ENCODE peak calls at places on chromosomes 4 and X, in nine cellular contexts. Z is cardiac fibroblast; C is MCF 10A; I is lower lobe of right lung; W is esophagus squamous epithelium; K is activated naive CD4-positive, alpha-beta T cell; L is AG20443; P is RPMI7951; U is choroid plexus epithelial cell. E is an unnamed sample.

GRCh38 chr4:37798616-37799015 is 27.9 kb upstream of the PGM2 start:
- DNase-seq in I (no peak), P (no peak), C (no peak), Z (no peak), U (no peak), L (no peak), K (no peak), W (no peak), E (no peak)

GRCh38 chr4:39905656-39906055 is 72.1 kb downstream of the PDS5A start:
- DNase-seq in W (no peak), C (no peak), P (no peak), I (no peak), Z (no peak), L (no peak), K (no peak), U (no peak), E (no peak)

GRCh38 chr4:155757745-155758265 is 1.0 kb upstream of the GUCY1B1 start:
- DNase-seq in L (no peak), K (no peak), P (no peak), I (no peak), Z (no peak), C (no peak), U (no peak), W (no peak), E (no peak)

GRCh38 chrX:28997716-28998115 is 410.5 kb downstream of the IL1RAPL1 start:
- DNase-seq in W (no peak), I (no peak), C (no peak), P (no peak), Z (peak; percentile 21), L (no peak), K (no peak), U (peak; percentile 15), E (no peak)

GRCh38 chr4:145541266-145541770 is 59.7 kb downstream of the SMAD1 start:
- DNase-seq in U (no peak), K (no peak), W (no peak), L (no peak), P (no peak), Z (peak; percentile 27), C (no peak), I (no peak), E (no peak)

GRCh38 chrX:126994011-126994410 is 174.5 kb downstream of the PRR32 start:
- DNase-seq in K (no peak), I (no peak), Z (no peak), P (no peak), C (no peak), U (no peak), W (no peak), L (no peak), E (no peak)

GRCh38 chr4:183291070-183291469 is 29.0 kb downstream of the CLDN22 start:
- DNase-seq in U (no peak), Z (no peak), C (no peak), W (no peak), P (no peak), K (no peak), L (no peak), I (no peak), E (no peak)

GRCh38 chr4:77100234-77100633 is 24.4 kb upstream of the CCNI start:
- DNase-seq in P (no peak), L (no peak), U (peak; percentile 21), C (no peak), Z (peak; percentile 22), W (no peak), K (no peak), I (no peak), E (no peak)

GRCh38 chr4:113080050-113080449 is 30.6 kb downstream of the ANK2 start:
- DNase-seq in Z (no peak), W (no peak), P (no peak), L (peak; percentile 14), C (peak; percentile 36), I (no peak), K (no peak), U (peak; percentile 2), E (no peak)

GRCh38 chrX:11336201-11336600 is 43.0 kb downstream of the AMELX start:
- DNase-seq in Z (no peak), I (no peak), W (no peak), K (no peak), C (no peak), P (no peak), L (no peak), U (no peak), E (no peak)

GRCh38 chr4:77634132-77634785 is 28.6 kb downstream of the CXCL13 start:
- DNase-seq in K (no peak), P (no peak), U (no peak), W (no peak), C (no peak), Z (no peak), I (no peak), L (no peak), E (no peak)

GRCh38 chr4:113776679-113777078 is 15.1 kb upstream of the CAMK2D start:
- DNase-seq in K (no peak), Z (no peak), I (no peak), C (no peak), U (no peak), P (no peak), L (no peak), W (no peak), E (no peak)

GRCh38 chrX:44343412-44343942 is at the start of gene EFHC2:
- DNase-seq in U (peak; percentile 6), L (peak; percentile 71), C (no peak), I (peak; percentile 54), W (no peak), P (peak; percentile 6), Z (peak; percentile 34), K (no peak), E (no peak)

GRCh38 chr4:153260553-153261306 is 56.5 kb downstream of the TRIM2 start:
- DNase-seq in C (peak; percentile 38), K (no peak), P (peak; percentile 53), L (peak; percentile 39), Z (peak; percentile 31), W (no peak), I (no peak), U (no peak), E (peak; percentile 61)

GRCh38 chr4:95531141-95531540 is 17.6 kb downstream of the UNC5C start:
- DNase-seq in L (no peak), K (no peak), C (no peak), Z (no peak), P (no peak), U (no peak), W (no peak), I (no peak), E (no peak)